ENCODE peak calls at places on chromosomes 11 and 22, in eight cellular contexts. One of them, this sample, is unnamed.

GRCh38 chr11:74297484-74297883 is 14.0 kb downstream of the P4HA3 start:
- DNase-seq in tibial nerve: no peak
- DNase-seq in A549: no peak
- DNase-seq in uterus: no peak
- DNase-seq in HepG2: no peak
- DNase-seq in adrenal gland: no peak
- DNase-seq in transverse colon: no peak
- DNase-seq in gastrocnemius medialis: no peak
- DNase-seq in this sample: no peak

GRCh38 chr11:14905104-14906033 is 13.3 kb upstream of the CYP2R1 start:
- DNase-seq in tibial nerve: peak
- DNase-seq in A549: peak
- DNase-seq in uterus: peak
- DNase-seq in HepG2: no peak
- DNase-seq in adrenal gland: peak
- DNase-seq in transverse colon: peak
- DNase-seq in gastrocnemius medialis: no peak
- DNase-seq in this sample: no peak

GRCh38 chr11:114354076-114354475 is 46.2 kb downstream of the C11orf71 start:
- DNase-seq in tibial nerve: no peak
- DNase-seq in A549: no peak
- DNase-seq in uterus: no peak
- DNase-seq in HepG2: no peak
- DNase-seq in adrenal gland: no peak
- DNase-seq in transverse colon: no peak
- DNase-seq in gastrocnemius medialis: no peak
- DNase-seq in this sample: peak

GRCh38 chr22:37193629-37194191 is 5.7 kb upstream of the C1QTNF6 start:
- DNase-seq in tibial nerve: no peak
- DNase-seq in A549: no peak
- DNase-seq in uterus: peak
- DNase-seq in HepG2: peak
- DNase-seq in adrenal gland: peak
- DNase-seq in transverse colon: peak
- DNase-seq in gastrocnemius medialis: no peak
- DNase-seq in this sample: no peak

GRCh38 chr11:113603277-113604059 is 102.6 kb downstream of the TMPRSS5 start:
- DNase-seq in tibial nerve: no peak
- DNase-seq in A549: no peak
- DNase-seq in uterus: no peak
- DNase-seq in HepG2: no peak
- DNase-seq in adrenal gland: peak
- DNase-seq in transverse colon: no peak
- DNase-seq in gastrocnemius medialis: peak
- DNase-seq in this sample: no peak

GRCh38 chr22:42902875-42903510 is 45.9 kb upstream of the ARFGAP3 start:
- DNase-seq in tibial nerve: no peak
- DNase-seq in A549: no peak
- DNase-seq in uterus: no peak
- DNase-seq in HepG2: no peak
- DNase-seq in adrenal gland: no peak
- DNase-seq in transverse colon: peak
- DNase-seq in gastrocnemius medialis: no peak
- DNase-seq in this sample: no peak

GRCh38 chr11:33310720-33311500 is 53.7 kb downstream of the HIPK3 start:
- DNase-seq in tibial nerve: no peak
- DNase-seq in A549: no peak
- DNase-seq in uterus: no peak
- DNase-seq in HepG2: no peak
- DNase-seq in adrenal gland: no peak
- DNase-seq in transverse colon: no peak
- DNase-seq in gastrocnemius medialis: no peak
- DNase-seq in this sample: no peak

GRCh38 chr11:83493918-83494317 is 207.8 kb upstream of the CCDC90B start:
- DNase-seq in tibial nerve: no peak
- DNase-seq in A549: no peak
- DNase-seq in uterus: no peak
- DNase-seq in HepG2: no peak
- DNase-seq in adrenal gland: no peak
- DNase-seq in transverse colon: no peak
- DNase-seq in gastrocnemius medialis: no peak
- DNase-seq in this sample: no peak

GRCh38 chr11:31913985-31914384 is 102.9 kb upstream of the PAX6 start:
- DNase-seq in tibial nerve: no peak
- DNase-seq in A549: no peak
- DNase-seq in uterus: no peak
- DNase-seq in HepG2: no peak
- DNase-seq in adrenal gland: no peak
- DNase-seq in transverse colon: no peak
- DNase-seq in gastrocnemius medialis: no peak
- DNase-seq in this sample: no peak

GRCh38 chr11:78698612-78699011 is 123.9 kb upstream of the NARS2 start:
- DNase-seq in tibial nerve: peak
- DNase-seq in A549: no peak
- DNase-seq in uterus: no peak
- DNase-seq in HepG2: no peak
- DNase-seq in adrenal gland: peak
- DNase-seq in transverse colon: no peak
- DNase-seq in gastrocnemius medialis: no peak
- DNase-seq in this sample: peak

GRCh38 chr11:33248416-33248957 is 8.7 kb upstream of the HIPK3 start:
- DNase-seq in tibial nerve: no peak
- DNase-seq in A549: no peak
- DNase-seq in uterus: no peak
- DNase-seq in HepG2: peak
- DNase-seq in adrenal gland: no peak
- DNase-seq in transverse colon: no peak
- DNase-seq in gastrocnemius medialis: no peak
- DNase-seq in this sample: no peak

GRCh38 chr11:103889679-103890078 is 146.8 kb upstream of the DDI1 start:
- DNase-seq in tibial nerve: no peak
- DNase-seq in A549: no peak
- DNase-seq in uterus: no peak
- DNase-seq in HepG2: no peak
- DNase-seq in adrenal gland: no peak
- DNase-seq in transverse colon: no peak
- DNase-seq in gastrocnemius medialis: no peak
- DNase-seq in this sample: no peak

GRCh38 chr11:103867481-103867880 is 169.0 kb upstream of the DDI1 start:
- DNase-seq in tibial nerve: no peak
- DNase-seq in A549: no peak
- DNase-seq in uterus: no peak
- DNase-seq in HepG2: no peak
- DNase-seq in adrenal gland: no peak
- DNase-seq in transverse colon: no peak
- DNase-seq in gastrocnemius medialis: no peak
- DNase-seq in this sample: no peak

GRCh38 chr11:114082415-114082748 is 22.9 kb downstream of the ZBTB16 start:
- DNase-seq in tibial nerve: no peak
- DNase-seq in A549: no peak
- DNase-seq in uterus: no peak
- DNase-seq in HepG2: peak
- DNase-seq in adrenal gland: no peak
- DNase-seq in transverse colon: no peak
- DNase-seq in gastrocnemius medialis: no peak
- DNase-seq in this sample: no peak

DNA sequence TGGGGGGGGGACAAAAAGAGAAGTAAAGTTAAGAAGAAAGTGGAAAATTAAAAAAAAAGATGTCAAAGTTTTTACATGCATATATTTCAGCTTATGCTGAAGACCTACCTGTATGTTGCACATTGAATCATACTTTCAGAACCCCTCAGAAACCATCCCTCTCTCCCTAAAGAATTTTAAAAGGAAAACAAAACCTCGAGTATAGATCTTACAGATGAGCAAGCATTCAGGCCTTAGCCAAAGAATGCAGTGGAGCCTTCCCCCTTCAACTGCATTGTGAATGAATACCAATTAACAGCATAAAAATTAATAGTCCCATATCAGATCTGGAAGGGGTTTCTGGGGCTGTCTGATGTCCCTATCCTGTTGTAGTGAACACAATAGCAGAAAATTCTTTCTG is 16.3 kb downstream of the KDELR3 start:
- DNase-seq in tibial nerve: no peak
- DNase-seq in A549: no peak
- DNase-seq in uterus: no peak
- DNase-seq in HepG2: no peak
- DNase-seq in adrenal gland: no peak
- DNase-seq in transverse colon: no peak
- DNase-seq in gastrocnemius medialis: no peak
- DNase-seq in this sample: no peak
- TF ChIP-seq POLR2A in tibial nerve: no peak
- TF ChIP-seq POLR2A in A549: no peak
- TF ChIP-seq POLR2A in uterus: no peak
- TF ChIP-seq POLR2A in HepG2: no peak
- TF ChIP-seq POLR2A in adrenal gland: no peak
- TF ChIP-seq POLR2A in transverse colon: no peak
- TF ChIP-seq POLR2A in gastrocnemius medialis: no peak
- TF ChIP-seq POLR2A in this sample: no peak

DNA sequence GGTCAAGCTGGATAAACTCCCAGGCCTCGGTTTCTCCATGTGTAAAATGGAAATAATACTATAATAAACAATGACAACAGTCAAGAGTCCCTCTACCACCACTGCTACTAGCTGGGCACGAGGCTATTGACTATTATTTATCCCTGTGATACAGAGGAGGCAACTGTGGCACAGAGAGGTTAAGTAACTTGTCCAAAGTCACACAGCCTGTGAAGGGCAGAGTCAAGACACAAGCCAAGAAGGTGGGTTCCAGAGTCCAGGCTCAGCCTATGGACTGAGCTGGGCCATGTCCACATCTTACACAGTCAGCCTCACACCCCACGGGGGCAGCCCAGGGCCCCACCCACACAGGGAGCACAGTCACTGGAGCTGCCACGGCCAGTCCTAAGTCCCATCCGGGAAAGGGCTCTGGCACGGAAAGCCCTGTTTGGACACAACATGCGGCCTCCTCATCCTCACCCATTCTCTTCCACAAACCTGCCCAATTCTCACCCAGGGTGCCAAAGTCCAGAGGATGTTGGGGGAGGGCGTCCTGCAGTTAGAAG is 384.0 kb downstream of the SHANK2 start:
- DNase-seq in tibial nerve: no peak
- DNase-seq in A549: no peak
- DNase-seq in uterus: no peak
- DNase-seq in HepG2: no peak
- DNase-seq in adrenal gland: no peak
- DNase-seq in transverse colon: no peak
- DNase-seq in gastrocnemius medialis: no peak
- DNase-seq in this sample: no peak
- TF ChIP-seq POLR2A in tibial nerve: no peak
- TF ChIP-seq POLR2A in A549: no peak
- TF ChIP-seq POLR2A in uterus: no peak
- TF ChIP-seq POLR2A in HepG2: no peak
- TF ChIP-seq POLR2A in adrenal gland: no peak
- TF ChIP-seq POLR2A in transverse colon: no peak
- TF ChIP-seq POLR2A in gastrocnemius medialis: no peak
- TF ChIP-seq POLR2A in this sample: no peak

DNA sequence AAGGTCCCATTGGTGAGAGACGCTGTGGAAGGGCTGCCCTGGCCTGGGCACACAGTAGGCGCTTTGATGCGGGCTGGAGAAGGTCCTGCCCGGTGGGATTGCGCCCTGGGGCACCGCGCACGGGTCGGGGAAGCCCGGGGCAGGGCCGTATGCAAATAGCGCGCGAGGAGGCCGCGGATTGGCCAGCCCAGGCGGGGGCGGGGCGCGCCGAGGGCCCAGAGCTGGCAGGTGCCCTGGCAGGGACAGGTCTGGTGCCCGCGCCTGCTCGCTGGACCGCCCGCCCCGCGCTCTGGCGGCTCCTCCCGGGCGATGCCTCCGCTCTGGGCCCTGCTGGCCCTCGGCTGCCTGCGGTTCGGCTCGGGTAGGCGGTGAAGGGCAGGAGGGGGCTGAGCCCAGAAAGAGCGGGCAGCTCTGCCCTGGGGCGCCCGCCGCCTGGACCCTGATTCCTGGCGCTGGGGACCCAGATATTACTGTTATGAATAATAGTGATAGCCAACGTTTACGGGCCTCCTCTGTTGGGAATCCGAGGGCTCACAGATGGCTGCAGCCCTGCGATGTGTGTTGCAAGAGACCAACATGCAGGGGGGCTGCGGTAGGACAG is at the start of gene UPK3A:
- DNase-seq in tibial nerve: no peak
- DNase-seq in A549: peak
- DNase-seq in uterus: no peak
- DNase-seq in HepG2: no peak
- DNase-seq in adrenal gland: peak
- DNase-seq in transverse colon: peak
- DNase-seq in gastrocnemius medialis: peak
- DNase-seq in this sample: no peak
- TF ChIP-seq POLR2A in tibial nerve: no peak
- TF ChIP-seq POLR2A in A549: no peak
- TF ChIP-seq POLR2A in uterus: no peak
- TF ChIP-seq POLR2A in HepG2: no peak
- TF ChIP-seq POLR2A in adrenal gland: no peak
- TF ChIP-seq POLR2A in transverse colon: no peak
- TF ChIP-seq POLR2A in gastrocnemius medialis: peak
- TF ChIP-seq POLR2A in this sample: no peak

DNA sequence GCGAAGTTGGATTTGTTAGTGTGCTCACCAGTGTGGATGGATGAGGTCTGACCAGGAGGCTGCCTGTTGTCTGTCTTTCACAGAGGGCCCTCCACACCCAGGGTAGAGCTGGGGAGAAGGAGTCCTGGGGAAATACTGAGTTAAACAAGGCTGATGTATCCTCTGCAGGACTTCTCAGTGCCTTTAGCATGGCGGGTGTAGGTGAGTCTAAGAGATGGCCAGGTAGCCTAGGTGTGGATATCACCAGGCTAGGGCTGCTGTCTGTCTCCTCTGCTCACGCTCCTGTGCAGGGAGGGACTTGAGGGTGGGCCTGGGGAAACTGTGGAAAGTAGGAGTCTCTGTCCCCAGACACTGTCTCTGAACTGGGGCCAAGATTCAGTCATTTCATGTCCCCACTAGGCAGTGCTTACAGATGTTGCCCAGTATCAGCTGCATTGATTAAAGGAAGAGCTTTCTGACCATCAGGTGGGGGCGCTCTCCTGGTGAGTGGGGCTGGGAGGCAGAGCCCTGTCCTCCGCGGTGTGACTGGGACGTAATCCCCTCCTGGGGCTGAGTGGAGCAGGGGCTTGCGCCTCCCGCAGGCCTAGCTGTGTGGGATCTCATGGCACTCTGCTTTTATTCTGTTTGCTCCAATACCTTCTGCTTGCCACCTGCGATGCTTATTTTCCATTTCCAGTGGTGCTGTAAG is 35.5 kb upstream of the CCDC188 start:
- DNase-seq in tibial nerve: no peak
- DNase-seq in A549: no peak
- DNase-seq in uterus: no peak
- DNase-seq in HepG2: peak
- DNase-seq in adrenal gland: no peak
- DNase-seq in transverse colon: no peak
- DNase-seq in gastrocnemius medialis: no peak
- DNase-seq in this sample: no peak
- TF ChIP-seq POLR2A in tibial nerve: no peak
- TF ChIP-seq POLR2A in A549: no peak
- TF ChIP-seq POLR2A in uterus: no peak
- TF ChIP-seq POLR2A in HepG2: no peak
- TF ChIP-seq POLR2A in adrenal gland: no peak
- TF ChIP-seq POLR2A in transverse colon: no peak
- TF ChIP-seq POLR2A in gastrocnemius medialis: no peak
- TF ChIP-seq POLR2A in this sample: no peak